ENCODE peak calls at places on chromosomes 13 and 19, in ten cellular contexts. J, P, I, E, G, S, N, C, A and L are unnamed samples.

GRCh38 chr19:30162718-30163117 is 209.5 kb upstream of the ZNF536 start:
- DNase-seq in E (no peak), C (no peak), P (no peak), A (no peak), I (no peak), G (no peak), S (no peak), N (no peak), J (no peak), L (no peak)

GRCh38 chr19:27775395-27775794 is 1437.6 kb downstream of the UQCRFS1 start:
- DNase-seq in N (no peak), G (no peak), P (no peak), C (no peak), A (no peak), I (no peak), S (no peak), J (no peak), E (no peak), L (no peak)

GRCh38 chr19:44657211-44657921 is 13.7 kb downstream of the PVR start:
- DNase-seq in N (peak), J (peak), E (peak), A (peak), C (peak), I (peak), S (peak), P (peak), G (peak), L (no peak)

GRCh38 chr19:47023448-47023794 is 3.8 kb downstream of the NPAS1 start:
- DNase-seq in E (no peak), S (no peak), N (no peak), P (no peak), G (no peak), J (no peak), I (no peak), C (no peak), A (no peak), L (no peak)

GRCh38 chr19:49614096-49614857 is 23.3 kb downstream of the PRR12 start:
- DNase-seq in J (peak), E (no peak), I (no peak), A (no peak), S (no peak), G (no peak), P (no peak), N (peak), C (no peak), L (no peak)

GRCh38 chr13:78015782-78016181 is 97.2 kb upstream of the EDNRB start:
- DNase-seq in P (no peak), E (no peak), I (no peak), S (no peak), N (no peak), J (no peak), C (no peak), G (no peak), A (no peak), L (no peak)

GRCh38 chr13:85806553-85807175 is 7.4 kb upstream of the SLITRK6 start:
- DNase-seq in C (no peak), N (no peak), P (no peak), J (no peak), I (no peak), S (peak), A (no peak), G (peak), E (peak), L (no peak)

GRCh38 chr13:40666905-40667621 is 622 bp upstream of the FOXO1 start:
- DNase-seq in S (no peak), C (no peak), J (peak), A (peak), G (no peak), I (peak), E (no peak), P (peak), N (peak), L (no peak)

GRCh38 chr19:5186293-5187050 is 154.1 kb downstream of the PTPRS start:
- DNase-seq in P (no peak), N (no peak), S (no peak), E (no peak), J (no peak), I (no peak), A (no peak), G (peak), C (no peak), L (no peak)

GRCh38 chr19:8307965-8308866 is at the start of gene CD320:
- DNase-seq in I (peak), P (peak), J (peak), N (peak), G (peak), A (peak), C (peak), E (peak), S (peak), L (peak)